ENCODE peak calls at places on chromosomes 7 and 10, in seven cellular contexts. One of them, this sample, is unnamed.

GRCh38 chr7:55120501-55121198 is 101.8 kb downstream of the EGFR start:
- DNase-seq in PC-9: peak
- DNase-seq in endodermal cell: no peak
- DNase-seq in fibroblast of lung: peak
- DNase-seq in GM12865: no peak
- DNase-seq in transverse colon: no peak
- DNase-seq in HCT116: no peak
- DNase-seq in this sample: peak

GRCh38 chr10:133273534-133274143 is 3.0 kb downstream of the ADAM8 start:
- DNase-seq in fibroblast of lung: no peak
- DNase-seq in GM12865: no peak
- DNase-seq in HCT116: no peak
- DNase-seq in transverse colon: no peak
- DNase-seq in PC-9: no peak
- DNase-seq in endodermal cell: no peak
- DNase-seq in this sample: no peak

GRCh38 chr10:29328988-29329387 is 40.1 kb downstream of the LYZL1 start:
- DNase-seq in HCT116: no peak
- DNase-seq in transverse colon: peak
- DNase-seq in PC-9: no peak
- DNase-seq in fibroblast of lung: peak
- DNase-seq in GM12865: no peak
- DNase-seq in endodermal cell: no peak
- DNase-seq in this sample: peak

GRCh38 chr7:30389793-30390192 is 88.8 kb downstream of the NOD1 start:
- DNase-seq in endodermal cell: peak
- DNase-seq in transverse colon: no peak
- DNase-seq in PC-9: no peak
- DNase-seq in fibroblast of lung: no peak
- DNase-seq in HCT116: no peak
- DNase-seq in GM12865: no peak
- DNase-seq in this sample: no peak

GRCh38 chr10:51667992-51668689 is 31.3 kb downstream of the CSTF2T start:
- DNase-seq in HCT116: no peak
- DNase-seq in transverse colon: no peak
- DNase-seq in endodermal cell: no peak
- DNase-seq in fibroblast of lung: peak
- DNase-seq in GM12865: no peak
- DNase-seq in PC-9: no peak
- DNase-seq in this sample: peak

GRCh38 chr7:108420482-108420908 is 35.7 kb downstream of the NRCAM start:
- DNase-seq in fibroblast of lung: peak
- DNase-seq in HCT116: no peak
- DNase-seq in endodermal cell: no peak
- DNase-seq in GM12865: no peak
- DNase-seq in PC-9: no peak
- DNase-seq in transverse colon: no peak
- DNase-seq in this sample: no peak

GRCh38 chr7:137591444-137591843 is 247.9 kb upstream of the PTN start:
- DNase-seq in GM12865: no peak
- DNase-seq in HCT116: no peak
- DNase-seq in PC-9: no peak
- DNase-seq in endodermal cell: peak
- DNase-seq in transverse colon: no peak
- DNase-seq in fibroblast of lung: peak
- DNase-seq in this sample: peak

GRCh38 chr10:127935115-127935561 is 28.2 kb downstream of the PTPRE start:
- DNase-seq in endodermal cell: no peak
- DNase-seq in PC-9: no peak
- DNase-seq in transverse colon: no peak
- DNase-seq in GM12865: no peak
- DNase-seq in HCT116: no peak
- DNase-seq in fibroblast of lung: peak
- DNase-seq in this sample: no peak

GRCh38 chr7:26284995-26285632 is 6.5 kb upstream of the SNX10 start:
- DNase-seq in endodermal cell: no peak
- DNase-seq in HCT116: peak
- DNase-seq in fibroblast of lung: no peak
- DNase-seq in GM12865: peak
- DNase-seq in transverse colon: no peak
- DNase-seq in PC-9: no peak
- DNase-seq in this sample: no peak

GRCh38 chr7:63927261-63927660 is 71.4 kb upstream of the ZNF722 start:
- DNase-seq in fibroblast of lung: no peak
- DNase-seq in transverse colon: no peak
- DNase-seq in GM12865: no peak
- DNase-seq in HCT116: no peak
- DNase-seq in endodermal cell: no peak
- DNase-seq in PC-9: no peak
- DNase-seq in this sample: no peak

GRCh38 chr10:79111427-79111826 is 42.7 kb downstream of the ZMIZ1 start:
- DNase-seq in GM12865: no peak
- DNase-seq in endodermal cell: no peak
- DNase-seq in PC-9: no peak
- DNase-seq in fibroblast of lung: peak
- DNase-seq in transverse colon: no peak
- DNase-seq in HCT116: no peak
- DNase-seq in this sample: no peak

GRCh38 chr7:157861031-157861491 is 524.3 kb downstream of the DNAJB6 start:
- DNase-seq in HCT116: no peak
- DNase-seq in endodermal cell: no peak
- DNase-seq in PC-9: no peak
- DNase-seq in transverse colon: no peak
- DNase-seq in fibroblast of lung: no peak
- DNase-seq in GM12865: no peak
- DNase-seq in this sample: no peak

GRCh38 chr7:50869108-50869716 is 86.5 kb upstream of the GRB10 start:
- DNase-seq in transverse colon: no peak
- DNase-seq in PC-9: peak
- DNase-seq in fibroblast of lung: peak
- DNase-seq in GM12865: no peak
- DNase-seq in HCT116: peak
- DNase-seq in endodermal cell: no peak
- DNase-seq in this sample: no peak

GRCh38 chr10:14554091-14554842 is 220.4 kb downstream of the FAM107B start:
- DNase-seq in endodermal cell: no peak
- DNase-seq in transverse colon: peak
- DNase-seq in PC-9: peak
- DNase-seq in GM12865: no peak
- DNase-seq in HCT116: peak
- DNase-seq in fibroblast of lung: peak
- DNase-seq in this sample: no peak

GRCh38 chr7:112802406-112802805 is 12.2 kb upstream of the TMEM168 start:
- DNase-seq in fibroblast of lung: no peak
- DNase-seq in transverse colon: no peak
- DNase-seq in HCT116: no peak
- DNase-seq in endodermal cell: no peak
- DNase-seq in GM12865: no peak
- DNase-seq in PC-9: no peak
- DNase-seq in this sample: no peak

GRCh38 chr10:95333997-95334792 is 43.4 kb upstream of the PDLIM1 start:
- DNase-seq in GM12865: no peak
- DNase-seq in fibroblast of lung: peak
- DNase-seq in endodermal cell: no peak
- DNase-seq in transverse colon: peak
- DNase-seq in PC-9: peak
- DNase-seq in HCT116: no peak
- DNase-seq in this sample: no peak

GRCh38 chr7:83532229-83532628 is 116.7 kb downstream of the SEMA3E start:
- DNase-seq in GM12865: no peak
- DNase-seq in PC-9: no peak
- DNase-seq in fibroblast of lung: peak
- DNase-seq in endodermal cell: no peak
- DNase-seq in HCT116: peak
- DNase-seq in transverse colon: no peak
- DNase-seq in this sample: no peak

GRCh38 chr7:14305233-14305866 is 315.9 kb upstream of the ETV1 start:
- DNase-seq in PC-9: no peak
- DNase-seq in HCT116: peak
- DNase-seq in transverse colon: no peak
- DNase-seq in GM12865: no peak
- DNase-seq in fibroblast of lung: no peak
- DNase-seq in endodermal cell: no peak
- DNase-seq in this sample: peak

GRCh38 chr7:51344406-51344805 is 27.8 kb upstream of the COBL start:
- DNase-seq in fibroblast of lung: peak
- DNase-seq in transverse colon: no peak
- DNase-seq in PC-9: peak
- DNase-seq in HCT116: no peak
- DNase-seq in endodermal cell: peak
- DNase-seq in GM12865: no peak
- DNase-seq in this sample: peak

GRCh38 chr10:51706225-51706624 is 6.8 kb upstream of the CSTF2T start:
- DNase-seq in fibroblast of lung: peak
- DNase-seq in endodermal cell: no peak
- DNase-seq in PC-9: no peak
- DNase-seq in GM12865: no peak
- DNase-seq in transverse colon: peak
- DNase-seq in HCT116: no peak
- DNase-seq in this sample: peak

GRCh38 chr10:58326967-58327381 is 7.8 kb upstream of the UBE2D1 start:
- DNase-seq in endodermal cell: peak
- DNase-seq in PC-9: no peak
- DNase-seq in fibroblast of lung: peak
- DNase-seq in GM12865: no peak
- DNase-seq in transverse colon: no peak
- DNase-seq in HCT116: no peak
- DNase-seq in this sample: no peak

GRCh38 chr10:20105236-20105635 is 289.0 kb downstream of the PLXDC2 start:
- DNase-seq in fibroblast of lung: peak
- DNase-seq in PC-9: no peak
- DNase-seq in transverse colon: no peak
- DNase-seq in HCT116: no peak
- DNase-seq in endodermal cell: no peak
- DNase-seq in GM12865: no peak
- DNase-seq in this sample: no peak

GRCh38 chr10:33252794-33253203 is 81.7 kb downstream of the NRP1 start:
- DNase-seq in GM12865: no peak
- DNase-seq in PC-9: no peak
- DNase-seq in HCT116: no peak
- DNase-seq in endodermal cell: no peak
- DNase-seq in fibroblast of lung: peak
- DNase-seq in transverse colon: no peak
- DNase-seq in this sample: peak

GRCh38 chr10:113111900-113112853 is 162.1 kb downstream of the TCF7L2 start:
- DNase-seq in HCT116: no peak
- DNase-seq in endodermal cell: peak
- DNase-seq in fibroblast of lung: peak
- DNase-seq in GM12865: no peak
- DNase-seq in PC-9: no peak
- DNase-seq in transverse colon: peak
- DNase-seq in this sample: peak

GRCh38 chr10:15121707-15122106 is 24.6 kb downstream of the RPP38 start:
- DNase-seq in transverse colon: no peak
- DNase-seq in GM12865: no peak
- DNase-seq in fibroblast of lung: peak
- DNase-seq in PC-9: no peak
- DNase-seq in endodermal cell: no peak
- DNase-seq in HCT116: no peak
- DNase-seq in this sample: no peak

GRCh38 chr10:133445751-133446708 is 7.7 kb upstream of the SCART1 start:
- DNase-seq in PC-9: no peak
- DNase-seq in fibroblast of lung: no peak
- DNase-seq in transverse colon: no peak
- DNase-seq in GM12865: no peak
- DNase-seq in endodermal cell: no peak
- DNase-seq in HCT116: no peak
- DNase-seq in this sample: no peak

GRCh38 chr10:132546567-132547420 is 9.2 kb downstream of the INPP5A start:
- DNase-seq in transverse colon: peak
- DNase-seq in fibroblast of lung: no peak
- DNase-seq in PC-9: no peak
- DNase-seq in endodermal cell: peak
- DNase-seq in GM12865: no peak
- DNase-seq in HCT116: no peak
- DNase-seq in this sample: no peak

GRCh38 chr7:19112290-19113000 is 5.0 kb downstream of the TWIST1 start:
- DNase-seq in HCT116: no peak
- DNase-seq in PC-9: no peak
- DNase-seq in GM12865: no peak
- DNase-seq in fibroblast of lung: peak
- DNase-seq in transverse colon: no peak
- DNase-seq in endodermal cell: peak
- DNase-seq in this sample: peak
- H3K4me3 ChIP-seq in HCT116: no peak
- H3K4me3 ChIP-seq in PC-9: no peak
- H3K4me3 ChIP-seq in GM12865: no peak
- H3K4me3 ChIP-seq in fibroblast of lung: no peak
- H3K4me3 ChIP-seq in transverse colon: no peak
- H3K4me3 ChIP-seq in endodermal cell: no peak
- H3K4me3 ChIP-seq in this sample: peak

GRCh38 chr7:74625446-74625845 is 32.1 kb upstream of the GTF2I start:
- DNase-seq in GM12865: no peak
- DNase-seq in PC-9: no peak
- DNase-seq in endodermal cell: no peak
- DNase-seq in HCT116: no peak
- DNase-seq in transverse colon: no peak
- DNase-seq in fibroblast of lung: peak
- DNase-seq in this sample: no peak
- TF ChIP-seq CTCF in GM12865: no peak
- TF ChIP-seq CTCF in PC-9: peak
- TF ChIP-seq CTCF in endodermal cell: no peak
- TF ChIP-seq CTCF in HCT116: no peak
- TF ChIP-seq CTCF in transverse colon: no peak
- TF ChIP-seq CTCF in fibroblast of lung: no peak
- TF ChIP-seq CTCF in this sample: peak

DNA sequence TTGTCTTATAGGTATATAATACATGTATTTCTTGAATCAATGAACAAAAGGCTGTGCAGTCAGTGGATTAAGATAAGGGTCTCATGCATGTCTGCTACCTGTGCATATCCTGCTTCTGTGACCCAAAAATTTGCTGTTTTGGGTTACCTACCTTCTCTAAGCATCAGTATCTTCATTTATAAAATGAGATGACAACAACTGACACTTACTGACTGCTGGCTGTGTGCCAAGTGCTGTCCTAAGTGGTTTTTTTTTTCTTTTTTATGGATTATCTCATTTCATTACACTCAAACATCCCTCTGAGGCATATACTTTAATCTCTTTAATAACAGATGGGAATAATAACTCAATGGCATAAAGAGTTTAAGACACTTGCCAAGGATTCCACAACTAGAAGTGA is 2.1 kb downstream of the PDK4 start:
- DNase-seq in transverse colon: no peak
- DNase-seq in endodermal cell: no peak
- DNase-seq in PC-9: no peak
- DNase-seq in GM12865: no peak
- DNase-seq in fibroblast of lung: no peak
- DNase-seq in HCT116: no peak
- DNase-seq in this sample: no peak
- H3K4me3 ChIP-seq in transverse colon: peak
- H3K4me3 ChIP-seq in endodermal cell: no peak
- H3K4me3 ChIP-seq in PC-9: no peak
- H3K4me3 ChIP-seq in GM12865: no peak
- H3K4me3 ChIP-seq in fibroblast of lung: no peak
- H3K4me3 ChIP-seq in HCT116: no peak
- H3K4me3 ChIP-seq in this sample: no peak

DNA sequence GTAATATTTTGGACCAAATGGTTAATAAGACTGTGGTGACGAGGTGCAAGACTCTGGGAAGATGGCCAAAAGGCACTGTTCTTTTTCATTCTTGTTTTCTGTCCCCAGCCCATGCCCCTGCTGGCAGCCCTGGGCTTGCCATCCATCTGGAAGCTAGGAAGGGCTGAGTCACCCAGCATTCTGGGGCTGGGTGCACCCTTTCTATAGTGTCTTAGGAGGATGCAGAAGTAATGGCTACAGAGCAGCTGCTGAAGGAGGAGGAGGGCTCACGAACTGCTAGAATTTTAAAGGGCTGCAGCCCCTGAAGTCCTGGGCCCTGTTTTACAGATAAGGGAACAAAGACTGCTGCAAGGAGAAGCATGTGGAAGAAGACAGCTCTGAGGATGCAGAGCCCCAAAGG is 42.8 kb upstream of the ZNF32 start:
- DNase-seq in GM12865: no peak
- DNase-seq in fibroblast of lung: peak
- DNase-seq in endodermal cell: no peak
- DNase-seq in PC-9: no peak
- DNase-seq in HCT116: no peak
- DNase-seq in transverse colon: no peak
- DNase-seq in this sample: peak
- TF ChIP-seq CTCF in GM12865: no peak
- TF ChIP-seq CTCF in fibroblast of lung: no peak
- TF ChIP-seq CTCF in endodermal cell: peak
- TF ChIP-seq CTCF in PC-9: no peak
- TF ChIP-seq CTCF in HCT116: no peak
- TF ChIP-seq CTCF in transverse colon: no peak
- TF ChIP-seq CTCF in this sample: peak